ENCODE peak calls at places on chromosomes 4 and X, in nine cellular contexts. B is heart right ventricle, P is GM23248, A is bronchial epithelial cell, H is endothelial cell of umbilical vein, W is WERI-Rb-1, L is NCI-H1436, J is AG08396, U is NCI-H2171 treated with DMSO at 0.1 percent for 48 hours. X is an unnamed sample.

GRCh38 chr4:18389118-18389517 is 367.6 kb upstream of the LCORL start:
- DNase-seq in A (no peak), P (no peak), B (no peak), J (no peak), W (no peak), L (no peak), U (no peak), H (no peak), X (no peak)

GRCh38 chr4:158578476-158578875 is 56.8 kb downstream of the RXFP1 start:
- DNase-seq in A (peak), J (peak), L (no peak), W (no peak), H (peak), U (no peak), P (peak), B (no peak), X (no peak)

GRCh38 chr4:20085156-20085555 is 166.5 kb upstream of the SLIT2 start:
- DNase-seq in H (no peak), L (no peak), P (peak), B (no peak), W (no peak), J (no peak), A (no peak), U (no peak), X (no peak)

GRCh38 chrX:48956728-48957414 is 536 bp downstream of the OTUD5 start:
- DNase-seq in B (no peak), H (peak), W (no peak), P (peak), U (no peak), J (no peak), A (no peak), L (no peak), X (no peak)

GRCh38 chr4:181308476-181309170 is 934.6 kb upstream of the TENM3 start:
- DNase-seq in A (no peak), B (no peak), W (no peak), U (no peak), H (no peak), P (no peak), L (peak), J (no peak), X (peak)

GRCh38 chr4:30945586-30945985 is 225.4 kb downstream of the PCDH7 start:
- DNase-seq in U (no peak), B (no peak), H (peak), W (no peak), J (no peak), L (no peak), A (peak), P (no peak), X (no peak)

GRCh38 chr4:1177274-1178141 is 5.1 kb upstream of the SPON2 start:
- DNase-seq in H (no peak), L (no peak), P (peak), J (no peak), U (no peak), W (peak), B (peak), A (peak), X (no peak)

GRCh38 chrX:40273356-40274050 is 175.7 kb upstream of the BCOR start:
- DNase-seq in U (no peak), J (peak), A (no peak), W (no peak), P (no peak), H (peak), B (no peak), L (no peak), X (no peak)

GRCh38 chr4:100826808-100827548 is 309.2 kb upstream of the EMCN start:
- DNase-seq in P (no peak), B (no peak), L (no peak), H (no peak), U (no peak), J (no peak), A (no peak), W (no peak), X (no peak)

GRCh38 chr4:1608196-1608820 is 75.8 kb downstream of the FAM53A start:
- DNase-seq in U (no peak), B (peak), W (no peak), P (no peak), L (no peak), J (no peak), H (no peak), A (no peak), X (no peak)

GRCh38 chr4:153684182-153685073 is at the start of gene TLR2:
- DNase-seq in A (peak), P (peak), U (no peak), B (peak), J (peak), L (no peak), H (peak), W (peak), X (peak)

GRCh38 chr4:148530114-148530513 is 87.9 kb upstream of the NR3C2 start:
- DNase-seq in P (peak), U (no peak), W (no peak), L (no peak), B (no peak), A (peak), H (no peak), J (no peak), X (no peak)

GRCh38 chrX:18542897-18543296 is 117.5 kb downstream of the CDKL5 start:
- DNase-seq in B (no peak), U (no peak), J (no peak), H (no peak), A (no peak), W (no peak), L (no peak), P (no peak), X (no peak)

GRCh38 chr4:105058177-105058812 is 88.4 kb upstream of the TET2 start:
- DNase-seq in U (peak), A (peak), W (no peak), H (no peak), P (no peak), B (no peak), J (no peak), L (no peak), X (peak)

GRCh38 chr4:2712261-2712842 is 43.8 kb downstream of the TNIP2 start:
- DNase-seq in P (peak), J (peak), A (no peak), B (no peak), H (no peak), L (no peak), U (no peak), W (no peak), X (peak)

GRCh38 chr4:123116412-123116811 is 194.0 kb upstream of the NUDT6 start:
- DNase-seq in A (no peak), P (peak), B (no peak), L (no peak), U (no peak), H (peak), W (no peak), J (no peak), X (no peak)

GRCh38 chr4:113635739-113636437 is 125.7 kb downstream of the CAMK2D start:
- DNase-seq in W (no peak), J (peak), L (no peak), A (peak), U (no peak), H (no peak), B (no peak), P (no peak), X (peak)

GRCh38 chrX:123859828-123860505 is at the start of gene XIAP:
- DNase-seq in H (peak), L (peak), J (peak), W (peak), A (peak), B (peak), P (peak), U (peak), X (peak)

GRCh38 chr4:1975391-1975801 is 33.4 kb downstream of the NELFA start:
- DNase-seq in U (no peak), B (no peak), H (no peak), A (no peak), L (no peak), J (no peak), W (no peak), P (no peak), X (no peak)

X was measured in GM12865.